ENCODE peak calls at places on chromosome 11, in seven cellular contexts. One of them, this sample, is unnamed. For H3K36me3 and H3K4me1, the result is how much of the 10 kb centered on the place peaks cover.

GRCh38 chr11:44805152-44805461 is 78.3 kb downstream of the TSPAN18 start:
- DNase-seq in naive thymus-derived CD4-positive, alpha-beta T cell: no peak
- DNase-seq in GM23248: peak
- DNase-seq in cardiac muscle cell: no peak
- DNase-seq in NT2/D1: no peak
- DNase-seq in mammary epithelial cell: no peak
- DNase-seq in upper lobe of left lung: no peak
- DNase-seq in this sample: no peak

GRCh38 chr11:103397369-103397768 is 288.1 kb downstream of the DYNC2H1 start:
- DNase-seq in naive thymus-derived CD4-positive, alpha-beta T cell: no peak
- DNase-seq in GM23248: peak
- DNase-seq in cardiac muscle cell: no peak
- DNase-seq in NT2/D1: no peak
- DNase-seq in mammary epithelial cell: no peak
- DNase-seq in upper lobe of left lung: no peak
- DNase-seq in this sample: no peak

GRCh38 chr11:33735166-33735425 is 1.1 kb downstream of the CD59 start:
- DNase-seq in naive thymus-derived CD4-positive, alpha-beta T cell: no peak
- DNase-seq in GM23248: peak
- DNase-seq in cardiac muscle cell: no peak
- DNase-seq in NT2/D1: no peak
- DNase-seq in mammary epithelial cell: no peak
- DNase-seq in upper lobe of left lung: no peak
- DNase-seq in this sample: no peak

GRCh38 chr11:17607572-17608570 is 60.8 kb downstream of the OTOG start:
- DNase-seq in naive thymus-derived CD4-positive, alpha-beta T cell: no peak
- DNase-seq in GM23248: no peak
- DNase-seq in cardiac muscle cell: no peak
- DNase-seq in NT2/D1: no peak
- DNase-seq in mammary epithelial cell: no peak
- DNase-seq in upper lobe of left lung: peak
- DNase-seq in this sample: no peak

GRCh38 chr11:33040127-33040861 is 922 bp downstream of the TCP11L1 start:
- DNase-seq in naive thymus-derived CD4-positive, alpha-beta T cell: peak
- DNase-seq in GM23248: peak
- DNase-seq in cardiac muscle cell: peak
- DNase-seq in NT2/D1: no peak
- DNase-seq in mammary epithelial cell: peak
- DNase-seq in upper lobe of left lung: no peak
- DNase-seq in this sample: no peak

GRCh38 chr11:116984186-116984585 is 114.0 kb downstream of the SIK3 start:
- DNase-seq in naive thymus-derived CD4-positive, alpha-beta T cell: no peak
- DNase-seq in GM23248: peak
- DNase-seq in cardiac muscle cell: peak
- DNase-seq in NT2/D1: no peak
- DNase-seq in mammary epithelial cell: peak
- DNase-seq in upper lobe of left lung: no peak
- DNase-seq in this sample: no peak

GRCh38 chr11:65134952-65135632 is 773 bp upstream of the SYVN1 start:
- DNase-seq in naive thymus-derived CD4-positive, alpha-beta T cell: peak
- DNase-seq in GM23248: peak
- DNase-seq in cardiac muscle cell: peak
- DNase-seq in NT2/D1: peak
- DNase-seq in mammary epithelial cell: peak
- DNase-seq in upper lobe of left lung: peak
- DNase-seq in this sample: peak

GRCh38 chr11:82927264-82927880 is 25.8 kb downstream of the DDIAS start:
- DNase-seq in naive thymus-derived CD4-positive, alpha-beta T cell: peak
- DNase-seq in GM23248: peak
- DNase-seq in cardiac muscle cell: peak
- DNase-seq in NT2/D1: peak
- DNase-seq in mammary epithelial cell: peak
- DNase-seq in upper lobe of left lung: no peak
- DNase-seq in this sample: peak

GRCh38 chr11:134048028-134048427 is 20.8 kb upstream of the JAM3 start:
- DNase-seq in naive thymus-derived CD4-positive, alpha-beta T cell: no peak
- DNase-seq in GM23248: peak
- DNase-seq in cardiac muscle cell: no peak
- DNase-seq in NT2/D1: no peak
- DNase-seq in mammary epithelial cell: no peak
- DNase-seq in upper lobe of left lung: no peak
- DNase-seq in this sample: no peak

GRCh38 chr11:62680825-62681240 is 2.0 kb upstream of the UBXN1 start:
- DNase-seq in naive thymus-derived CD4-positive, alpha-beta T cell: peak
- DNase-seq in GM23248: peak
- DNase-seq in cardiac muscle cell: peak
- DNase-seq in NT2/D1: no peak
- DNase-seq in mammary epithelial cell: peak
- DNase-seq in upper lobe of left lung: no peak
- DNase-seq in this sample: peak

GRCh38 chr11:106378513-106379179 is 301.2 kb downstream of the AASDHPPT start:
- DNase-seq in naive thymus-derived CD4-positive, alpha-beta T cell: no peak
- DNase-seq in GM23248: no peak
- DNase-seq in cardiac muscle cell: no peak
- DNase-seq in NT2/D1: no peak
- DNase-seq in mammary epithelial cell: no peak
- DNase-seq in upper lobe of left lung: no peak
- DNase-seq in this sample: no peak

GRCh38 chr11:99464985-99465384 is 444.2 kb downstream of the CNTN5 start:
- DNase-seq in naive thymus-derived CD4-positive, alpha-beta T cell: no peak
- DNase-seq in GM23248: no peak
- DNase-seq in cardiac muscle cell: no peak
- DNase-seq in NT2/D1: no peak
- DNase-seq in mammary epithelial cell: no peak
- DNase-seq in upper lobe of left lung: no peak
- DNase-seq in this sample: no peak

GRCh38 chr11:2883717-2884423 is 1.7 kb downstream of the CDKN1C start:
- DNase-seq in naive thymus-derived CD4-positive, alpha-beta T cell: no peak
- DNase-seq in GM23248: peak
- DNase-seq in cardiac muscle cell: peak
- DNase-seq in NT2/D1: no peak
- DNase-seq in mammary epithelial cell: no peak
- DNase-seq in upper lobe of left lung: peak
- DNase-seq in this sample: peak

GRCh38 chr11:110758012-110758411 is 45.8 kb upstream of the ARHGAP20 start:
- DNase-seq in naive thymus-derived CD4-positive, alpha-beta T cell: no peak
- DNase-seq in GM23248: no peak
- DNase-seq in cardiac muscle cell: no peak
- DNase-seq in NT2/D1: no peak
- DNase-seq in mammary epithelial cell: no peak
- DNase-seq in upper lobe of left lung: no peak
- DNase-seq in this sample: no peak

GRCh38 chr11:1514349-1515061 is 27.9 kb upstream of the MOB2 start:
- DNase-seq in naive thymus-derived CD4-positive, alpha-beta T cell: no peak
- DNase-seq in GM23248: no peak
- DNase-seq in cardiac muscle cell: no peak
- DNase-seq in NT2/D1: no peak
- DNase-seq in mammary epithelial cell: no peak
- DNase-seq in upper lobe of left lung: peak
- DNase-seq in this sample: no peak

GRCh38 chr11:110031171-110031570 is 62.0 kb upstream of the ZC3H12C start:
- DNase-seq in naive thymus-derived CD4-positive, alpha-beta T cell: no peak
- DNase-seq in GM23248: no peak
- DNase-seq in cardiac muscle cell: no peak
- DNase-seq in NT2/D1: no peak
- DNase-seq in mammary epithelial cell: no peak
- DNase-seq in upper lobe of left lung: no peak
- DNase-seq in this sample: no peak

GRCh38 chr11:104343578-104343977 is 179.6 kb upstream of the PDGFD start:
- DNase-seq in naive thymus-derived CD4-positive, alpha-beta T cell: no peak
- DNase-seq in GM23248: peak
- DNase-seq in cardiac muscle cell: peak
- DNase-seq in NT2/D1: no peak
- DNase-seq in mammary epithelial cell: peak
- DNase-seq in upper lobe of left lung: no peak
- DNase-seq in this sample: peak

GRCh38 chr11:104581246-104581980 is 316.8 kb downstream of the CASP12 start:
- DNase-seq in naive thymus-derived CD4-positive, alpha-beta T cell: no peak
- DNase-seq in GM23248: no peak
- DNase-seq in cardiac muscle cell: no peak
- DNase-seq in NT2/D1: peak
- DNase-seq in mammary epithelial cell: peak
- DNase-seq in upper lobe of left lung: no peak
- DNase-seq in this sample: no peak

GRCh38 chr11:117097567-117098268 is 510 bp downstream of the SIK3 start:
- DNase-seq in naive thymus-derived CD4-positive, alpha-beta T cell: peak
- DNase-seq in GM23248: peak
- DNase-seq in cardiac muscle cell: no peak
- DNase-seq in NT2/D1: no peak
- DNase-seq in mammary epithelial cell: no peak
- DNase-seq in upper lobe of left lung: peak
- DNase-seq in this sample: no peak

GRCh38 chr11:47351159-47352126 is 1.1 kb downstream of the MYBPC3 start:
- DNase-seq in naive thymus-derived CD4-positive, alpha-beta T cell: no peak
- DNase-seq in GM23248: no peak
- DNase-seq in cardiac muscle cell: peak
- DNase-seq in NT2/D1: no peak
- DNase-seq in mammary epithelial cell: no peak
- DNase-seq in upper lobe of left lung: peak
- DNase-seq in this sample: no peak

GRCh38 chr11:94537051-94537600 is 6.6 kb upstream of the FUT4 start:
- DNase-seq in naive thymus-derived CD4-positive, alpha-beta T cell: no peak
- DNase-seq in GM23248: peak
- DNase-seq in cardiac muscle cell: peak
- DNase-seq in NT2/D1: no peak
- DNase-seq in mammary epithelial cell: peak
- DNase-seq in upper lobe of left lung: no peak
- DNase-seq in this sample: no peak

GRCh38 chr11:97009613-97010012 is 619.8 kb downstream of the JRKL start:
- DNase-seq in naive thymus-derived CD4-positive, alpha-beta T cell: no peak
- DNase-seq in GM23248: no peak
- DNase-seq in cardiac muscle cell: no peak
- DNase-seq in NT2/D1: no peak
- DNase-seq in mammary epithelial cell: no peak
- DNase-seq in upper lobe of left lung: no peak
- DNase-seq in this sample: no peak

GRCh38 chr11:44247508-44247907 is 62.4 kb downstream of the ALX4 start:
- DNase-seq in naive thymus-derived CD4-positive, alpha-beta T cell: no peak
- DNase-seq in GM23248: no peak
- DNase-seq in cardiac muscle cell: peak
- DNase-seq in NT2/D1: no peak
- DNase-seq in mammary epithelial cell: no peak
- DNase-seq in upper lobe of left lung: no peak
- DNase-seq in this sample: no peak

GRCh38 chr11:131385763-131386394 is 15.5 kb downstream of the NTM start:
- DNase-seq in naive thymus-derived CD4-positive, alpha-beta T cell: no peak
- DNase-seq in GM23248: no peak
- DNase-seq in cardiac muscle cell: no peak
- DNase-seq in NT2/D1: no peak
- DNase-seq in mammary epithelial cell: no peak
- DNase-seq in upper lobe of left lung: no peak
- DNase-seq in this sample: no peak

GRCh38 chr11:11179239-11179638 is 173.8 kb downstream of the CSNK2A3 start:
- DNase-seq in naive thymus-derived CD4-positive, alpha-beta T cell: no peak
- DNase-seq in GM23248: peak
- DNase-seq in cardiac muscle cell: peak
- DNase-seq in NT2/D1: no peak
- DNase-seq in mammary epithelial cell: peak
- DNase-seq in upper lobe of left lung: no peak
- DNase-seq in this sample: no peak

GRCh38 chr11:57251491-57252104 is 14.5 kb upstream of the APLNR start:
- DNase-seq in naive thymus-derived CD4-positive, alpha-beta T cell: no peak
- DNase-seq in GM23248: peak
- DNase-seq in cardiac muscle cell: peak
- DNase-seq in NT2/D1: no peak
- DNase-seq in mammary epithelial cell: no peak
- DNase-seq in upper lobe of left lung: no peak
- DNase-seq in this sample: peak

GRCh38 chr11:61331636-61332035 is 1.3 kb downstream of the DDB1 start:
- DNase-seq in naive thymus-derived CD4-positive, alpha-beta T cell: no peak
- DNase-seq in GM23248: peak
- DNase-seq in cardiac muscle cell: no peak
- DNase-seq in NT2/D1: no peak
- DNase-seq in mammary epithelial cell: no peak
- DNase-seq in upper lobe of left lung: no peak
- DNase-seq in this sample: no peak
- H3K36me3 ChIP-seq in naive thymus-derived CD4-positive, alpha-beta T cell: under half
- H3K36me3 ChIP-seq in GM23248: under half
- H3K36me3 ChIP-seq in cardiac muscle cell: under half
- H3K36me3 ChIP-seq in NT2/D1: under half
- H3K36me3 ChIP-seq in mammary epithelial cell: under half
- H3K36me3 ChIP-seq in upper lobe of left lung: under half
- H3K36me3 ChIP-seq in this sample: under half

GRCh38 chr11:90220391-90220790 is 2.5 kb downstream of the CHORDC1 start:
- DNase-seq in naive thymus-derived CD4-positive, alpha-beta T cell: no peak
- DNase-seq in GM23248: peak
- DNase-seq in cardiac muscle cell: peak
- DNase-seq in NT2/D1: no peak
- DNase-seq in mammary epithelial cell: peak
- DNase-seq in upper lobe of left lung: no peak
- DNase-seq in this sample: no peak
- H3K4me1 ChIP-seq in naive thymus-derived CD4-positive, alpha-beta T cell: under half
- H3K4me1 ChIP-seq in GM23248: under half
- H3K4me1 ChIP-seq in cardiac muscle cell: under half
- H3K4me1 ChIP-seq in NT2/D1: under half
- H3K4me1 ChIP-seq in mammary epithelial cell: under half
- H3K4me1 ChIP-seq in upper lobe of left lung: under half
- H3K4me1 ChIP-seq in this sample: under half

GRCh38 chr11:36073411-36074203 is 129.7 kb downstream of the LDLRAD3 start:
- DNase-seq in naive thymus-derived CD4-positive, alpha-beta T cell: no peak
- DNase-seq in GM23248: peak
- DNase-seq in cardiac muscle cell: peak
- DNase-seq in NT2/D1: no peak
- DNase-seq in mammary epithelial cell: peak
- DNase-seq in upper lobe of left lung: no peak
- DNase-seq in this sample: no peak
- H3K4me3 ChIP-seq in naive thymus-derived CD4-positive, alpha-beta T cell: no peak
- H3K4me3 ChIP-seq in GM23248: no peak
- H3K4me3 ChIP-seq in cardiac muscle cell: no peak
- H3K4me3 ChIP-seq in NT2/D1: no peak
- H3K4me3 ChIP-seq in mammary epithelial cell: no peak
- H3K4me3 ChIP-seq in upper lobe of left lung: no peak
- H3K4me3 ChIP-seq in this sample: no peak

DNA sequence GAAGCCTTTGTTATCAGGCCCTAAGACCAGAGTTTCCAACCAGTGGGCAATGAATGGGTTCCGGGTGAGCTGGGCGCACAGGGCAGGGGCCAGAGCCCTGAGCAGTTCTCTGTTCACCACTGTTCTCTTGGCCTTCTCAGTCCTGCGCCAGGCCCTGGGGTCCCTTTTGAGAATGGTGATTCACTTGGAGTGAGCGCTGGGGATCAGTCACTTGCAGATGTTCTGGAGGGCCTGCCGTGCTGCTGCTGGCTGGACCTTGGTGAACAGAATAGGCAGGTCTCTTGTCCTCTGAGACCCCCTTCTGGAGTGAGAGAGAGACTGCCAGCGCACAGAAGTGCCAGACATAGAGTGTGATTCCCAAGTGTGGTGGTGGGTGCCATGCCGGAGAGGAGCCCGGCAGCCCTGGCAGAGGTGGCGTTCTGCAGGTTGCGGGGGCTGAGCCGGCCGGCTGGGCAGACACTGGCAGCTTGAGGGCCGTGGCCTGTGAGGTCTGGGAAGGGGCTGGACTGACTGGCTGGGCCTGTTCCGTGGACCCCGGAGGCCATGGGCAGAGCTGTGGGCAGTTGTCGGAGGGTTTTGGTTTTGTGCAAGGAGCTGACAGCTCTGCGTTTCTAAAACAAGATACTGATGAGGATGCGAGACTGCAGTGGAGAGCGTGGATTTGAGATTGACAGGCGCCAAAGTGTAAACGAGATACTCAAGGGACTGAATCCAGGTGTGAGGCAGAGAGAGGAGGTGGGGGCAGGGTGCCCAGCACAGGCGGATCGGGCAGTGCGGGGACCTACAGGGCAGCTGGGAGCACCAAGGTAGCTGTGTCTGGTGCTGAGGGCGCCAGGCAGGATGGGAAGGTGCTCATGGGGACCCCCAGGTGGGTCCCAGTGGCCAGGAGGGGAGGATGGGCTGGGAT is 12.3 kb downstream of the TPCN2 start:
- DNase-seq in naive thymus-derived CD4-positive, alpha-beta T cell: no peak
- DNase-seq in GM23248: no peak
- DNase-seq in cardiac muscle cell: no peak
- DNase-seq in NT2/D1: no peak
- DNase-seq in mammary epithelial cell: no peak
- DNase-seq in upper lobe of left lung: peak
- DNase-seq in this sample: no peak
- H3K36me3 ChIP-seq in naive thymus-derived CD4-positive, alpha-beta T cell: under half
- H3K36me3 ChIP-seq in GM23248: under half
- H3K36me3 ChIP-seq in cardiac muscle cell: under half
- H3K36me3 ChIP-seq in NT2/D1: half or more
- H3K36me3 ChIP-seq in mammary epithelial cell: under half
- H3K36me3 ChIP-seq in upper lobe of left lung: half or more
- H3K36me3 ChIP-seq in this sample: under half

This sample was measured in HAP-1.